ENCODE peak calls at places on chromosomes 16 and 17, in nine cellular contexts. F is cardiac muscle cell, U is right lobe of liver, T is pancreas, V is Panc1, S is HCT116, A is A673, J is heart right ventricle, K is spleen. B is an unnamed sample.

GRCh38 chr16:56263711-56264608 is 72.7 kb downstream of the GNAO1 start:
- DNase-seq in F (peak; percentile 76), U (peak; percentile 91), T (no peak), V (no peak), S (no peak), A (no peak), J (peak; percentile 46), K (no peak), B (no peak)

GRCh38 chr16:85565796-85566501 is 47.2 kb upstream of the GSE1 start:
- DNase-seq in F (no peak), U (no peak), T (no peak), V (no peak), S (no peak), A (no peak), J (no peak), K (no peak), B (no peak)

GRCh38 chr17:59572301-59572924 is 7.0 kb downstream of the DHX40 start:
- DNase-seq in F (no peak), U (no peak), T (no peak), V (no peak), S (no peak), A (peak; percentile 43), J (no peak), K (no peak), B (no peak)

GRCh38 chr16:50247906-50248608 is 18.3 kb upstream of the ADCY7 start:
- DNase-seq in F (no peak), U (no peak), T (peak; percentile 43), V (no peak), S (no peak), A (no peak), J (no peak), K (no peak), B (no peak)

GRCh38 chr17:50199651-50200446 is 1.6 kb downstream of the COL1A1 start:
- DNase-seq in F (peak; percentile 93), U (peak; percentile 91), T (peak; percentile 83), V (no peak), S (peak; percentile 96), A (peak; percentile 94), J (peak; percentile 87), K (peak; percentile 84), B (peak; percentile 94)

GRCh38 chr16:84778720-84779119 is 41.1 kb upstream of the CRISPLD2 start:
- DNase-seq in F (no peak), U (no peak), T (no peak), V (no peak), S (no peak), A (no peak), J (no peak), K (no peak), B (no peak)

GRCh38 chr17:41814195-41814594 is 1.4 kb downstream of the FKBP10 start:
- DNase-seq in F (no peak), U (no peak), T (no peak), V (no peak), S (no peak), A (no peak), J (no peak), K (no peak), B (no peak)

GRCh38 chr17:20046629-20047028 is 37.5 kb downstream of the SPECC1 start:
- DNase-seq in F (no peak), U (no peak), T (no peak), V (no peak), S (no peak), A (no peak), J (no peak), K (no peak), B (no peak)

GRCh38 chr17:83054518-83055125 is 24.8 kb upstream of the METRNL start:
- DNase-seq in F (no peak), U (peak; percentile 38), T (peak; percentile 27), V (no peak), S (no peak), A (no peak), J (no peak), K (peak; percentile 67), B (no peak)

GRCh38 chr17:68705331-68706166 is 104.4 kb upstream of the FAM20A start:
- DNase-seq in F (no peak), U (no peak), T (no peak), V (no peak), S (no peak), A (no peak), J (no peak), K (no peak), B (no peak)

GRCh38 chr17:75668489-75668888 is 1.4 kb downstream of the SAP30BP start:
- DNase-seq in F (no peak), U (no peak), T (no peak), V (no peak), S (no peak), A (no peak), J (no peak), K (no peak), B (no peak)

GRCh38 chr16:21638573-21638975 is 13.8 kb downstream of the IGSF6 start:
- DNase-seq in F (no peak), U (no peak), T (no peak), V (no peak), S (no peak), A (no peak), J (no peak), K (no peak), B (no peak)

GRCh38 chr17:7219812-7220592 is at the start of the genes ACADVL and DLG4:
- DNase-seq in F (peak; percentile 90), U (peak; percentile 96), T (peak; percentile 95), V (no peak), S (no peak), A (peak; percentile 85), J (peak; percentile 91), K (peak; percentile 96), B (peak; percentile 92)
- H3K4me1 ChIP-seq in F (peaks cover 32% of the 10 kb centered on the region), U (peaks cover 39% of the 10 kb centered on the region), T (peaks cover 14% of the 10 kb centered on the region), V (peaks cover 57% of the 10 kb centered on the region), S (peaks cover 12% of the 10 kb centered on the region), A (peaks cover 36% of the 10 kb centered on the region), J (peaks cover 16% of the 10 kb centered on the region), K (peaks cover 32% of the 10 kb centered on the region), B (peaks cover 9% of the 10 kb centered on the region)

DNA sequence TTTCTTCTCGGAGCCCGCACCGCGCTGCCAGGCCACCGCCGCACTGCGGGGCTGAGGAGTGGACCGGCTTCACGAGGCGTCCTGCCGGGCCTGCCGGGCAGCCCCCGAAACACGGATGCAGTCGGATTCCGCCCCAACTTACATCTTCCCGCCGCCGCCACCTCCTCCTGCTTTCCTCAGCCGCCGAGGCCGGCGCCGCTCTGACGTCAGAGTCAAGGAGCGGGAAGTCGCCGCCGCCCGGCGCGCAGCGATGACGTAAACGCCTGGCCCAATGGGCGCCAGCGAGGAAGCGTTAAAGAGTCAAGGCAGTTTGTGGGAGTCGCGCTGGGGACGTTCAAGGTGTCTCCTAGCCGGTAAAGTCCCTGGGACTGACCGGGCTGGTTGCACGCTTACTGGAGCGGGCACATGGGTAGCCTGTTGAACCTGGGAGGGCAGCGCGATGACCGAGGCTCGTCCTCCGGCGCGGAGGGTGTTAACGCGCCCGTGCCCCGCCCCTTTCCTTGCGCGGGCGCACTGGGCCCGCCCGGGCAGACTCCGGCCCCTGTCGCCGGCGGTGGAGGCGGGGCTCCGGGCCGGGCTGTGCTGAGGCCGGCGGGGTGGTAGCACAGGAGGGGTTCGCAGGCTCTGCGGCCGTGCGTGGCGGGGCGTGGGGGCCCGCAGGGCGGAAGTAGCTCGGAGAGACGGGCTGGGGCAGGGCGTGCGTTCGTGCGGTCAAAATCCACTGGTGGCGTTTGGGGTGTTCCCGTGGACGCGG is at the start of gene RNPS1:
- DNase-seq in F (peak; percentile 97), U (peak; percentile 96), T (peak; percentile 99), V (peak; percentile 78), S (peak; percentile 93), A (peak; percentile 97), J (peak; percentile 97), K (peak; percentile 98), B (peak; percentile 93)
- TF ChIP-seq CTCF in F (no peak), U (no peak), T (no peak), V (no peak), S (no peak), A (no peak), J (no peak), K (no peak), B (no peak)

GRCh38 chr16:75062135-75062943 is 54.2 kb downstream of the LDHD start:
- DNase-seq in F (peak; percentile 51), U (peak; percentile 89), T (peak; percentile 61), V (no peak), S (no peak), A (no peak), J (peak; percentile 80), K (no peak), B (no peak)

GRCh38 chr16:75061677-75062076 is 54.9 kb downstream of the LDHD start:
- DNase-seq in F (no peak), U (no peak), T (no peak), V (no peak), S (no peak), A (no peak), J (no peak), K (no peak), B (no peak)

GRCh38 chr16:75059411-75059810 is 57.2 kb downstream of the LDHD start:
- DNase-seq in F (no peak), U (no peak), T (no peak), V (no peak), S (no peak), A (no peak), J (no peak), K (no peak), B (no peak)

GRCh38 chr16:75058815-75059214 is 57.8 kb downstream of the LDHD start:
- DNase-seq in F (no peak), U (no peak), T (no peak), V (no peak), S (no peak), A (no peak), J (no peak), K (no peak), B (no peak)

DNA sequence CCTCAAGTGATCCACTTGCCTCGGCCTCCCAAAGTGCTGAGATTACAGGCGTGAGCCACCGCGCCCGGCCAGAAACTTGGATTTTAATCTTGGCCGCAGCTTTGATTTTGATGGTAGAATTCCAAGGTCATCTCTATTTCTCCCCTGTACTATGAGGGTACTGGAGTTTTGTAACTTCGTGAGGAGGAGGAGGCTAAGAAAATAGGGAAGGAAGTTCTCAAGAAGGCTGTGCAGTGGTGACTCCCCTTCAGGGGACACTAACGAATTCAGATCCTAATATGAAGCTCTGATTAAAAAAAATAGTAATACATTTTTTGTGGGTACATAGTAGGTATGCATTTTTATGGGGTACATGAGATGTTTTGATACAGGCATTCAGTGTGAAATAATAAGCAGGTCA is 55.9 kb downstream of the LDHD start:
- DNase-seq in F (no peak), U (no peak), T (no peak), V (no peak), S (no peak), A (no peak), J (no peak), K (no peak), B (no peak)
- H3K4me1 ChIP-seq in F (peaks cover 11% of the 10 kb centered on the region), U (peaks cover 20% of the 10 kb centered on the region), T (no peaks in the 10 kb centered on the region), V (peaks cover 29% of the 10 kb centered on the region), S (no peaks in the 10 kb centered on the region), A (peaks cover 8% of the 10 kb centered on the region), J (peaks cover 8% of the 10 kb centered on the region), K (no peaks in the 10 kb centered on the region), B (no peaks in the 10 kb centered on the region)

DNA sequence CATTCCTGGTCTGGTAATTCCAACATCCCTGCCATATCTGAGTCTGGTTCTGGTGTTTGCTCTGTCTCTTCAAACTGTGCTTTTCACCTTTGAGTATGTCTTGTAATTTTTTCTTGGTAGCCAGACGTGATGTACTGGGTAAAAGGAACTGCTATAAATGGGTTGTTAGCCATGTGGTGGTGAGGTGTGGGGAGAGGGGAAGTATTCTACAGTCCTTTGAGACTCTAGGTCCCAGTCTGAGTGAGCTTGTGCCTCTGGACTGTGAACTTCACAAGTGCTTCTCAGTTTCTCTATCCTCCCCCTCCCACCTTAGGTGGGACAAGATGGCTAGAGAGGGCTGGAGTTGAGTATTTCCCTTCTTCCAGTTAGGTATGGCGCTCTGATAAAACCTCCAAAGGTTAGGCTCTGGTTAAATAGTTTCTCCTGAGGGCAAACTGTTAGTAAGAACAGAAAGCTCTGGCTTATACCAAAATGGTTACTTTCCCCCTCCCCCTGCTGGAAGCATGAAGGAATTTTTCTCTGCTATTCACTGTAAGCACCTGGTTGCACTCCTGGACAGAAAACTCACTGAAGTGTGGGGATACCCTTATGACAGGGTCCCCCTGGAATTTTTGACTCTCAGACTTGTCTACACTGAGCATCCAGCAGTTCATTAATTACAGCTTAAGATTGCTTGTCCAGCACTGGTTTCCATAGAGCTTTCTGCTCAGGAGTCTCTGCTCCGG is 87.8 kb downstream of the MARCHF10 start:
- DNase-seq in F (no peak), U (no peak), T (no peak), V (no peak), S (no peak), A (peak; percentile 30), J (no peak), K (no peak), B (no peak)
- TF ChIP-seq CTCF in F (peak; percentile 34), U (peak; percentile 24), T (no peak), V (no peak), S (peak; percentile 29), A (peak; percentile 37), J (peak; percentile 34), K (no peak), B (peak; percentile 38)